ENCODE peak calls at places on chromosomes 1 and 21, in five cellular contexts. F is PC-9; Z is effector CD4-positive, alpha-beta T cell; A is NCI-H345; G is stimulated activated CD4-positive, alpha-beta T cell treated with anti-CD3 and anti-CD28 coated beads, Interleukin-1b, Interleukin-23, amount 100 ng/mL, for 4 hours. K is an unnamed sample.

GRCh38 chr1:204278254-204278653 is 64.5 kb upstream of the GOLT1A start:
- DNase-seq in F (no peak), Z (no peak), A (no peak), G (no peak), K (no peak)

GRCh38 chr1:228457017-228457395 is 30.2 kb upstream of the RNF187 start:
- DNase-seq in F (no peak), Z (no peak), A (peak; percentile 56), G (no peak), K (no peak)

GRCh38 chr1:101216623-101217022 is 20.2 kb upstream of the S1PR1 start:
- DNase-seq in F (peak; percentile 83), Z (no peak), A (peak; percentile 55), G (no peak), K (no peak)

GRCh38 chr1:200654660-200655059 is 15.0 kb downstream of the DDX59 start:
- DNase-seq in F (no peak), Z (no peak), A (no peak), G (no peak), K (no peak)

GRCh38 chr1:232962761-232963357 is 12.4 kb downstream of the NTPCR start:
- DNase-seq in F (no peak), Z (no peak), A (no peak), G (no peak), K (peak; percentile 65)

GRCh38 chr1:205600085-205600484 is 31.7 kb downstream of the ELK4 start:
- DNase-seq in F (no peak), Z (no peak), A (no peak), G (no peak), K (peak; percentile 50)

GRCh38 chr1:46368781-46369180 is 25.3 kb upstream of the FAAH start:
- DNase-seq in F (no peak), Z (no peak), A (no peak), G (no peak), K (no peak)

GRCh38 chr1:8625981-8626898 is 191.2 kb downstream of the RERE start:
- DNase-seq in F (peak; percentile 81), Z (no peak), A (no peak), G (no peak), K (peak; percentile 98)

GRCh38 chr21:20968391-20968790 is 29.8 kb upstream of the NCAM2 start:
- DNase-seq in F (no peak), Z (no peak), A (no peak), G (no peak), K (peak; percentile 7)

GRCh38 chr1:58981392-58981791 is 197.5 kb upstream of the JUN start:
- DNase-seq in F (no peak), Z (no peak), A (no peak), G (no peak), K (no peak)

GRCh38 chr1:40162791-40163441 is 1.7 kb downstream of the RLF start:
- DNase-seq in F (no peak), Z (no peak), A (no peak), G (no peak), K (peak; percentile 63)

GRCh38 chr1:209875510-209875909 is 47.7 kb downstream of the UTP25 start:
- DNase-seq in F (no peak), Z (no peak), A (peak; percentile 78), G (no peak), K (peak; percentile 70)

GRCh38 chr1:179770887-179771502 is 27.9 kb downstream of the FAM163A start:
- DNase-seq in F (no peak), Z (no peak), A (no peak), G (no peak), K (no peak)

GRCh38 chr1:22829001-22829989 is 118.7 kb downstream of the EPHB2 start:
- DNase-seq in F (no peak), Z (no peak), A (no peak), G (no peak), K (peak; percentile 62)

GRCh38 chr1:87335175-87335992 is 6.7 kb downstream of the LMO4 start:
- DNase-seq in F (peak; percentile 38), Z (peak; percentile 41), A (peak; percentile 28), G (peak; percentile 44), K (peak; percentile 58)

GRCh38 chr1:11331036-11331765 is 58.2 kb downstream of the UBIAD1 start:
- DNase-seq in F (no peak), Z (no peak), A (no peak), G (no peak), K (no peak)

GRCh38 chr21:42039470-42039901 is 29.3 kb upstream of the ZBTB21 start:
- DNase-seq in F (no peak), Z (no peak), A (no peak), G (no peak), K (peak; percentile 65)

GRCh38 chr1:15173863-15174614 is 20.5 kb downstream of the TMEM51 start:
- DNase-seq in F (no peak), Z (no peak), A (no peak), G (no peak), K (peak; percentile 30)

GRCh38 chr1:159900086-159900680 is at the start of gene CFAP45:
- DNase-seq in F (peak; percentile 94), Z (no peak), A (no peak), G (no peak), K (peak; percentile 77)

GRCh38 chr1:115643219-115643618 is 1.4 kb downstream of the VANGL1 start:
- DNase-seq in F (no peak), Z (no peak), A (no peak), G (no peak), K (no peak)

GRCh38 chr21:36643374-36644250 is 55.3 kb upstream of the SIM2 start:
- DNase-seq in F (no peak), Z (no peak), A (no peak), G (no peak), K (no peak)

GRCh38 chr1:31718519-31718918 is 14.7 kb upstream of the COL16A1 start:
- DNase-seq in F (no peak), Z (no peak), A (no peak), G (no peak), K (no peak)

GRCh38 chr1:197336571-197336970 is 68.5 kb downstream of the CRB1 start:
- DNase-seq in F (no peak), Z (no peak), A (no peak), G (no peak), K (no peak)

GRCh38 chr1:17405898-17406759 is 33.3 kb downstream of the RCC2 start:
- DNase-seq in F (peak; percentile 39), Z (peak; percentile 13), A (peak; percentile 50), G (peak; percentile 29), K (peak; percentile 56)

GRCh38 chr1:205774277-205775014 is 836 bp downstream of the RAB29 start:
- DNase-seq in F (no peak), Z (peak; percentile 31), A (peak; percentile 8), G (no peak), K (peak; percentile 8)

GRCh38 chr1:224425279-224425884 is 9.2 kb downstream of the WDR26 start:
- DNase-seq in F (no peak), Z (no peak), A (no peak), G (no peak), K (no peak)

GRCh38 chr21:32135401-32136363 is 143.2 kb downstream of the MIS18A start:
- DNase-seq in F (no peak), Z (no peak), A (no peak), G (no peak), K (no peak)

K was measured in fibroblast of lung.